ENCODE peak calls at places on chromosomes 6 and 20, in seven cellular contexts. One of them, this sample, is unnamed.

GRCh38 chr6:144543006-144543871 is 258.1 kb downstream of the UTRN start:
- DNase-seq in sciatic nerve: no peak
- DNase-seq in heart left ventricle: no peak
- DNase-seq in 8988T: no peak
- DNase-seq in NCI-H524 treated with DMSO at 0.1 percent for 48 hours: no peak
- DNase-seq in NCI-H2029: no peak
- DNase-seq in effector CD4-positive, alpha-beta T cell: no peak
- DNase-seq in this sample: no peak

GRCh38 chr6:26482338-26482737 is 17.8 kb upstream of the BTN1A1 start:
- DNase-seq in effector CD4-positive, alpha-beta T cell: no peak
- DNase-seq in NCI-H524 treated with DMSO at 0.1 percent for 48 hours: no peak
- DNase-seq in 8988T: no peak
- DNase-seq in NCI-H2029: no peak
- DNase-seq in heart left ventricle: no peak
- DNase-seq in sciatic nerve: no peak
- DNase-seq in this sample: no peak

GRCh38 chr20:18537651-18538050 is 29.6 kb upstream of the SMIM26 start:
- DNase-seq in 8988T: no peak
- DNase-seq in heart left ventricle: no peak
- DNase-seq in NCI-H524 treated with DMSO at 0.1 percent for 48 hours: no peak
- DNase-seq in sciatic nerve: no peak
- DNase-seq in effector CD4-positive, alpha-beta T cell: no peak
- DNase-seq in NCI-H2029: no peak
- DNase-seq in this sample: no peak

GRCh38 chr20:29873946-29874345 is 1383.5 kb upstream of the DEFB115 start:
- DNase-seq in NCI-H524 treated with DMSO at 0.1 percent for 48 hours: no peak
- DNase-seq in 8988T: no peak
- DNase-seq in sciatic nerve: peak
- DNase-seq in heart left ventricle: peak
- DNase-seq in effector CD4-positive, alpha-beta T cell: no peak
- DNase-seq in NCI-H2029: no peak
- DNase-seq in this sample: peak

GRCh38 chr6:35496851-35497570 is at the start of gene TEAD3:
- DNase-seq in effector CD4-positive, alpha-beta T cell: peak
- DNase-seq in sciatic nerve: peak
- DNase-seq in 8988T: peak
- DNase-seq in NCI-H524 treated with DMSO at 0.1 percent for 48 hours: no peak
- DNase-seq in heart left ventricle: peak
- DNase-seq in NCI-H2029: no peak
- DNase-seq in this sample: no peak

GRCh38 chr6:56652994-56653393 is 10.3 kb upstream of the DST start:
- DNase-seq in effector CD4-positive, alpha-beta T cell: no peak
- DNase-seq in heart left ventricle: no peak
- DNase-seq in NCI-H524 treated with DMSO at 0.1 percent for 48 hours: no peak
- DNase-seq in sciatic nerve: no peak
- DNase-seq in 8988T: no peak
- DNase-seq in NCI-H2029: no peak
- DNase-seq in this sample: no peak

GRCh38 chr6:17381429-17382147 is 11.8 kb upstream of the CAP2 start:
- DNase-seq in 8988T: no peak
- DNase-seq in NCI-H524 treated with DMSO at 0.1 percent for 48 hours: no peak
- DNase-seq in heart left ventricle: no peak
- DNase-seq in NCI-H2029: no peak
- DNase-seq in effector CD4-positive, alpha-beta T cell: no peak
- DNase-seq in sciatic nerve: no peak
- DNase-seq in this sample: no peak

GRCh38 chr6:72048080-72048479 is 161.7 kb downstream of the RIMS1 start:
- DNase-seq in NCI-H524 treated with DMSO at 0.1 percent for 48 hours: no peak
- DNase-seq in effector CD4-positive, alpha-beta T cell: no peak
- DNase-seq in heart left ventricle: no peak
- DNase-seq in 8988T: no peak
- DNase-seq in sciatic nerve: no peak
- DNase-seq in NCI-H2029: no peak
- DNase-seq in this sample: no peak

GRCh38 chr6:35298625-35299140 is 1.1 kb downstream of the DEF6 start:
- DNase-seq in effector CD4-positive, alpha-beta T cell: no peak
- DNase-seq in heart left ventricle: no peak
- DNase-seq in NCI-H524 treated with DMSO at 0.1 percent for 48 hours: no peak
- DNase-seq in sciatic nerve: no peak
- DNase-seq in NCI-H2029: no peak
- DNase-seq in 8988T: no peak
- DNase-seq in this sample: no peak

GRCh38 chr6:110529355-110529754 is 52.9 kb upstream of the SLC22A16 start:
- DNase-seq in sciatic nerve: no peak
- DNase-seq in heart left ventricle: no peak
- DNase-seq in NCI-H2029: no peak
- DNase-seq in effector CD4-positive, alpha-beta T cell: no peak
- DNase-seq in NCI-H524 treated with DMSO at 0.1 percent for 48 hours: no peak
- DNase-seq in 8988T: no peak
- DNase-seq in this sample: no peak

GRCh38 chr6:90712165-90712564 is 125.3 kb upstream of the MAP3K7 start:
- DNase-seq in NCI-H2029: no peak
- DNase-seq in effector CD4-positive, alpha-beta T cell: no peak
- DNase-seq in sciatic nerve: no peak
- DNase-seq in heart left ventricle: no peak
- DNase-seq in 8988T: no peak
- DNase-seq in NCI-H524 treated with DMSO at 0.1 percent for 48 hours: no peak
- DNase-seq in this sample: no peak

GRCh38 chr20:17849901-17850673 is 118.5 kb downstream of the SNX5 start:
- DNase-seq in effector CD4-positive, alpha-beta T cell: no peak
- DNase-seq in NCI-H2029: no peak
- DNase-seq in heart left ventricle: peak
- DNase-seq in sciatic nerve: peak
- DNase-seq in NCI-H524 treated with DMSO at 0.1 percent for 48 hours: no peak
- DNase-seq in 8988T: peak
- DNase-seq in this sample: no peak

This sample was measured in NCI-H774.